ENCODE peak calls at places on chromosomes 1 and 21, in nine cellular contexts. One of them, this sample, is unnamed.
A peak's percentile ranks its signal among the peaks of the same experiment; 100 is the strongest.

GRCh38 chr1:89261926-89262540 is 10.6 kb downstream of the GBP5 start:
- DNase-seq in CD8-positive, alpha-beta memory T cell: no peak
- DNase-seq in adrenal gland: no peak
- DNase-seq in IMR-90: no peak
- DNase-seq in mammary epithelial cell: no peak
- DNase-seq in psoas muscle: peak; percentile 44
- DNase-seq in right lobe of liver: no peak
- DNase-seq in PC-3: no peak
- DNase-seq in AG04450: no peak
- DNase-seq in this sample: no peak

GRCh38 chr1:14117700-14118099 is 417.7 kb downstream of the PRDM2 start:
- DNase-seq in CD8-positive, alpha-beta memory T cell: no peak
- DNase-seq in adrenal gland: no peak
- DNase-seq in IMR-90: no peak
- DNase-seq in mammary epithelial cell: no peak
- DNase-seq in psoas muscle: no peak
- DNase-seq in right lobe of liver: no peak
- DNase-seq in PC-3: no peak
- DNase-seq in AG04450: no peak
- DNase-seq in this sample: no peak

GRCh38 chr1:203743101-203743501 is 21.9 kb upstream of the LAX1 start:
- DNase-seq in CD8-positive, alpha-beta memory T cell: no peak
- DNase-seq in adrenal gland: no peak
- DNase-seq in IMR-90: no peak
- DNase-seq in mammary epithelial cell: no peak
- DNase-seq in psoas muscle: no peak
- DNase-seq in right lobe of liver: no peak
- DNase-seq in PC-3: no peak
- DNase-seq in AG04450: no peak
- DNase-seq in this sample: no peak

GRCh38 chr1:28416509-28417194 is 47.1 kb downstream of the PHACTR4 start:
- DNase-seq in CD8-positive, alpha-beta memory T cell: no peak
- DNase-seq in adrenal gland: no peak
- DNase-seq in IMR-90: no peak
- DNase-seq in mammary epithelial cell: peak; percentile 40
- DNase-seq in psoas muscle: no peak
- DNase-seq in right lobe of liver: no peak
- DNase-seq in PC-3: peak; percentile 42
- DNase-seq in AG04450: no peak
- DNase-seq in this sample: no peak

GRCh38 chr1:38578444-38578951 is 281.1 kb downstream of the RRAGC start:
- DNase-seq in CD8-positive, alpha-beta memory T cell: no peak
- DNase-seq in adrenal gland: no peak
- DNase-seq in IMR-90: no peak
- DNase-seq in mammary epithelial cell: no peak
- DNase-seq in psoas muscle: no peak
- DNase-seq in right lobe of liver: peak; percentile 27
- DNase-seq in PC-3: no peak
- DNase-seq in AG04450: no peak
- DNase-seq in this sample: no peak

GRCh38 chr1:21573971-21574458 is 64.8 kb downstream of the ALPL start:
- DNase-seq in CD8-positive, alpha-beta memory T cell: no peak
- DNase-seq in adrenal gland: peak; percentile 78
- DNase-seq in IMR-90: peak; percentile 75
- DNase-seq in mammary epithelial cell: peak; percentile 72
- DNase-seq in psoas muscle: peak; percentile 75
- DNase-seq in right lobe of liver: peak; percentile 79
- DNase-seq in PC-3: peak; percentile 79
- DNase-seq in AG04450: no peak
- DNase-seq in this sample: peak; percentile 88

GRCh38 chr1:182784556-182785171 is 4.9 kb upstream of the NPL start:
- DNase-seq in CD8-positive, alpha-beta memory T cell: no peak
- DNase-seq in adrenal gland: no peak
- DNase-seq in IMR-90: peak; percentile 50
- DNase-seq in mammary epithelial cell: peak; percentile 20
- DNase-seq in psoas muscle: no peak
- DNase-seq in right lobe of liver: no peak
- DNase-seq in PC-3: peak; percentile 68
- DNase-seq in AG04450: no peak
- DNase-seq in this sample: no peak

GRCh38 chr1:167501513-167502191 is 16.7 kb downstream of the CD247 start:
- DNase-seq in CD8-positive, alpha-beta memory T cell: no peak
- DNase-seq in adrenal gland: no peak
- DNase-seq in IMR-90: no peak
- DNase-seq in mammary epithelial cell: no peak
- DNase-seq in psoas muscle: no peak
- DNase-seq in right lobe of liver: no peak
- DNase-seq in PC-3: no peak
- DNase-seq in AG04450: no peak
- DNase-seq in this sample: peak; percentile 46

GRCh38 chr1:90126834-90127233 is 131.9 kb downstream of the ZNF326 start:
- DNase-seq in CD8-positive, alpha-beta memory T cell: no peak
- DNase-seq in adrenal gland: no peak
- DNase-seq in IMR-90: no peak
- DNase-seq in mammary epithelial cell: no peak
- DNase-seq in psoas muscle: no peak
- DNase-seq in right lobe of liver: no peak
- DNase-seq in PC-3: no peak
- DNase-seq in AG04450: no peak
- DNase-seq in this sample: no peak

DNA sequence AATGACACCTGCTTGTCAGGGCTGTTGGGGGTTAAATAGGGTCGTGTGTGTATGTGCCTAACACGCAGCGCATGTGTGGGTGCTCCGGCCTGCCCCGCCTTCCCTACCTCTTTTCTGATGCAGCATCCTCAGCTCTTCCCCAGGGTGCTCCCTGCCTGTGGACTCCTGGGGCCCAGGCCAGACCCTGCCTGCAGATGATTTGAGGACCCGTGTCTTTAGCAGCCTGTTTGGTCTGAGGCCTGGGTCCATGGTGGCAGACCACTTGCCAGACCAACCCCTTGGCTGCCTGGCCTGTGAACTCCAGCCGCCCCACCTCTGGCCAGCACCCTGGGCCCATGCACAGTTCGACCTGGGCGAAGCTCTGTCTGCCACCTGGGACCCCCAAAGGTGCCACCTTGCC is 57.0 kb upstream of the SIM2 start:
- DNase-seq in CD8-positive, alpha-beta memory T cell: no peak
- DNase-seq in adrenal gland: no peak
- DNase-seq in IMR-90: no peak
- DNase-seq in mammary epithelial cell: no peak
- DNase-seq in psoas muscle: no peak
- DNase-seq in right lobe of liver: no peak
- DNase-seq in PC-3: no peak
- DNase-seq in AG04450: no peak
- DNase-seq in this sample: no peak
- H3K27ac ChIP-seq in CD8-positive, alpha-beta memory T cell: no peak overlapping the region
- H3K27ac ChIP-seq in adrenal gland: no peak overlapping the region
- H3K27ac ChIP-seq in IMR-90: no peak overlapping the region
- H3K27ac ChIP-seq in mammary epithelial cell: no peak overlapping the region
- H3K27ac ChIP-seq in psoas muscle: no peak overlapping the region
- H3K27ac ChIP-seq in right lobe of liver: no peak overlapping the region
- H3K27ac ChIP-seq in PC-3: no peak overlapping the region
- H3K27ac ChIP-seq in AG04450: no peak overlapping the region
- H3K27ac ChIP-seq in this sample: no peak overlapping the region

GRCh38 chr1:189253601-189254350 is 1223.9 kb downstream of the BRINP3 start:
- DNase-seq in CD8-positive, alpha-beta memory T cell: no peak
- DNase-seq in adrenal gland: no peak
- DNase-seq in IMR-90: no peak
- DNase-seq in mammary epithelial cell: no peak
- DNase-seq in psoas muscle: no peak
- DNase-seq in right lobe of liver: no peak
- DNase-seq in PC-3: no peak
- DNase-seq in AG04450: no peak
- DNase-seq in this sample: no peak
- H3K27ac ChIP-seq in CD8-positive, alpha-beta memory T cell: no peak overlapping the region
- H3K27ac ChIP-seq in adrenal gland: no peak overlapping the region
- H3K27ac ChIP-seq in IMR-90: no peak overlapping the region
- H3K27ac ChIP-seq in mammary epithelial cell: no peak overlapping the region
- H3K27ac ChIP-seq in psoas muscle: no peak overlapping the region
- H3K27ac ChIP-seq in right lobe of liver: no peak overlapping the region
- H3K27ac ChIP-seq in PC-3: no peak overlapping the region
- H3K27ac ChIP-seq in AG04450: no peak overlapping the region
- H3K27ac ChIP-seq in this sample: no peak overlapping the region

GRCh38 chr1:53825306-53825705 is 12.8 kb downstream of the NDC1 start:
- DNase-seq in CD8-positive, alpha-beta memory T cell: no peak
- DNase-seq in adrenal gland: no peak
- DNase-seq in IMR-90: no peak
- DNase-seq in mammary epithelial cell: no peak
- DNase-seq in psoas muscle: no peak
- DNase-seq in right lobe of liver: no peak
- DNase-seq in PC-3: no peak
- DNase-seq in AG04450: no peak
- DNase-seq in this sample: no peak
- H3K27ac ChIP-seq in CD8-positive, alpha-beta memory T cell: no peak overlapping the region
- H3K27ac ChIP-seq in adrenal gland: no peak overlapping the region
- H3K27ac ChIP-seq in IMR-90: no peak overlapping the region
- H3K27ac ChIP-seq in mammary epithelial cell: no peak overlapping the region
- H3K27ac ChIP-seq in psoas muscle: no peak overlapping the region
- H3K27ac ChIP-seq in right lobe of liver: no peak overlapping the region
- H3K27ac ChIP-seq in PC-3: no peak overlapping the region
- H3K27ac ChIP-seq in AG04450: no peak overlapping the region
- H3K27ac ChIP-seq in this sample: no peak overlapping the region

GRCh38 chr1:180096584-180097318 is 57.9 kb upstream of the QSOX1 start:
- DNase-seq in CD8-positive, alpha-beta memory T cell: no peak
- DNase-seq in adrenal gland: no peak
- DNase-seq in IMR-90: peak; percentile 35
- DNase-seq in mammary epithelial cell: no peak
- DNase-seq in psoas muscle: no peak
- DNase-seq in right lobe of liver: no peak
- DNase-seq in PC-3: no peak
- DNase-seq in AG04450: peak; percentile 24
- DNase-seq in this sample: no peak

GRCh38 chr1:180097319-180097605 is 57.4 kb upstream of the QSOX1 start:
- DNase-seq in CD8-positive, alpha-beta memory T cell: no peak
- DNase-seq in adrenal gland: no peak
- DNase-seq in IMR-90: no peak
- DNase-seq in mammary epithelial cell: no peak
- DNase-seq in psoas muscle: no peak
- DNase-seq in right lobe of liver: no peak
- DNase-seq in PC-3: no peak
- DNase-seq in AG04450: no peak
- DNase-seq in this sample: no peak

GRCh38 chr1:180098242-180098995 is 56.2 kb upstream of the QSOX1 start:
- DNase-seq in CD8-positive, alpha-beta memory T cell: no peak
- DNase-seq in adrenal gland: no peak
- DNase-seq in IMR-90: peak; percentile 95
- DNase-seq in mammary epithelial cell: peak; percentile 39
- DNase-seq in psoas muscle: no peak
- DNase-seq in right lobe of liver: no peak
- DNase-seq in PC-3: peak; percentile 65
- DNase-seq in AG04450: peak; percentile 92
- DNase-seq in this sample: no peak

GRCh38 chr1:180092931-180093650 is 61.6 kb upstream of the QSOX1 start:
- DNase-seq in CD8-positive, alpha-beta memory T cell: no peak
- DNase-seq in adrenal gland: no peak
- DNase-seq in IMR-90: peak; percentile 30
- DNase-seq in mammary epithelial cell: no peak
- DNase-seq in psoas muscle: no peak
- DNase-seq in right lobe of liver: no peak
- DNase-seq in PC-3: no peak
- DNase-seq in AG04450: no peak
- DNase-seq in this sample: no peak

DNA sequence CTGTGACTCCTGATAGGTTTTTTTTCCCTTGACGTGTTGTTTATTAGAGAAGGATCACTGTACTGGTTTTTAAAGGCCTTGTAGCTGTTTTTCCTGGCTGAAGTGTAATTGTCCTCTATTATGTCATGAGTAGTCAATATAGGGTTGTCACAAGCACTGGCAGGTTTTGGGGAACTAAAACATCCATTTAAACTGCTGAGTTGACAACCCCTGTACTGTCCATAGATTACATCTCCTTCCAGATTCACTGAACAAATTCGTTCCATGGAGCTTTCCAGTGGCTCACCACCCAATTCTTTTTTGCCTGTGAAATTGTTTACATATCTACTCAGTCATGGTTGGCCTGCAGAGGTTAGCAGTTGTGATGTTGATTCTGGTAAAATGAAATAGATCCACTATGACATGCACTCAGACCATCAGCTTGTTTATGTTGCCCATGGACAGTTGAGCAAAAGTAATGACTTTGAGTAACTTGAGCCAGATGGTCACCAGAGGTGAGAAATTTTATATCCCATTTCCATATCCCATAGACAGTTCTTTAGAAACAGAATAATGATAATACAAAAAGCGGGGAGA is 59.9 kb upstream of the QSOX1 start:
- DNase-seq in CD8-positive, alpha-beta memory T cell: no peak
- DNase-seq in adrenal gland: no peak
- DNase-seq in IMR-90: peak; percentile 68
- DNase-seq in mammary epithelial cell: no peak
- DNase-seq in psoas muscle: no peak
- DNase-seq in right lobe of liver: no peak
- DNase-seq in PC-3: no peak
- DNase-seq in AG04450: peak; percentile 24
- DNase-seq in this sample: no peak
- H3K27ac ChIP-seq in CD8-positive, alpha-beta memory T cell: no peak overlapping the region
- H3K27ac ChIP-seq in adrenal gland: no peak overlapping the region
- H3K27ac ChIP-seq in IMR-90: peak overlapping the region; percentile 79
- H3K27ac ChIP-seq in mammary epithelial cell: no peak overlapping the region
- H3K27ac ChIP-seq in psoas muscle: no peak overlapping the region
- H3K27ac ChIP-seq in right lobe of liver: no peak overlapping the region
- H3K27ac ChIP-seq in PC-3: no peak overlapping the region
- H3K27ac ChIP-seq in AG04450: no peak overlapping the region
- H3K27ac ChIP-seq in this sample: no peak overlapping the region

GRCh38 chr1:109433322-109433721 is 7.1 kb upstream of the PSMA5 start:
- DNase-seq in CD8-positive, alpha-beta memory T cell: no peak
- DNase-seq in adrenal gland: no peak
- DNase-seq in IMR-90: no peak
- DNase-seq in mammary epithelial cell: no peak
- DNase-seq in psoas muscle: no peak
- DNase-seq in right lobe of liver: no peak
- DNase-seq in PC-3: no peak
- DNase-seq in AG04450: no peak
- DNase-seq in this sample: no peak

GRCh38 chr1:109441105-109441504 is 14.9 kb upstream of the PSMA5 start:
- DNase-seq in CD8-positive, alpha-beta memory T cell: no peak
- DNase-seq in adrenal gland: no peak
- DNase-seq in IMR-90: peak; percentile 43
- DNase-seq in mammary epithelial cell: no peak
- DNase-seq in psoas muscle: no peak
- DNase-seq in right lobe of liver: no peak
- DNase-seq in PC-3: peak; percentile 15
- DNase-seq in AG04450: no peak
- DNase-seq in this sample: no peak

GRCh38 chr1:109434484-109434883 is 8.2 kb upstream of the PSMA5 start:
- DNase-seq in CD8-positive, alpha-beta memory T cell: no peak
- DNase-seq in adrenal gland: no peak
- DNase-seq in IMR-90: no peak
- DNase-seq in mammary epithelial cell: no peak
- DNase-seq in psoas muscle: no peak
- DNase-seq in right lobe of liver: no peak
- DNase-seq in PC-3: no peak
- DNase-seq in AG04450: no peak
- DNase-seq in this sample: no peak

GRCh38 chr1:109443476-109443875 is 17.2 kb upstream of the PSMA5 start:
- DNase-seq in CD8-positive, alpha-beta memory T cell: no peak
- DNase-seq in adrenal gland: no peak
- DNase-seq in IMR-90: no peak
- DNase-seq in mammary epithelial cell: no peak
- DNase-seq in psoas muscle: no peak
- DNase-seq in right lobe of liver: no peak
- DNase-seq in PC-3: no peak
- DNase-seq in AG04450: no peak
- DNase-seq in this sample: no peak

GRCh38 chr1:109438798-109439297 is 12.6 kb upstream of the PSMA5 start:
- DNase-seq in CD8-positive, alpha-beta memory T cell: no peak
- DNase-seq in adrenal gland: peak; percentile 71
- DNase-seq in IMR-90: peak; percentile 99
- DNase-seq in mammary epithelial cell: peak; percentile 49
- DNase-seq in psoas muscle: no peak
- DNase-seq in right lobe of liver: no peak
- DNase-seq in PC-3: peak; percentile 39
- DNase-seq in AG04450: peak; percentile 84
- DNase-seq in this sample: no peak
- H3K27ac ChIP-seq in CD8-positive, alpha-beta memory T cell: no peak overlapping the region
- H3K27ac ChIP-seq in adrenal gland: peak overlapping the region; percentile 22
- H3K27ac ChIP-seq in IMR-90: peak overlapping the region; percentile 58
- H3K27ac ChIP-seq in mammary epithelial cell: no peak overlapping the region
- H3K27ac ChIP-seq in psoas muscle: peak overlapping the region; percentile 61
- H3K27ac ChIP-seq in right lobe of liver: no peak overlapping the region
- H3K27ac ChIP-seq in PC-3: no peak overlapping the region
- H3K27ac ChIP-seq in AG04450: peak overlapping the region; percentile 88
- H3K27ac ChIP-seq in this sample: no peak overlapping the region

This sample was measured in spleen.